ENCODE peak calls at places on chromosomes 6 and 20, in six cellular contexts. N is HEK293T, O is WTC11, B is HepG2, S is HCT116, D is K562. V is an unnamed sample.

GRCh38 chr20:21376631-21377030 is 20.7 kb downstream of the NKX2-4 start:
- DNase-seq in N (no peak), O (no peak), B (no peak), S (no peak), D (no peak), V (no peak)

GRCh38 chr6:24231578-24231977 is 105.6 kb downstream of the NRSN1 start:
- DNase-seq in N (no peak), O (no peak), B (no peak), S (no peak), D (no peak), V (no peak)

GRCh38 chr6:168518867-168519266 is 77.9 kb downstream of the SMOC2 start:
- DNase-seq in N (no peak), O (no peak), B (no peak), S (no peak), D (no peak), V (no peak)

GRCh38 chr6:116596815-116597214 is 19.5 kb upstream of the RSPH4A start:
- DNase-seq in N (peak; percentile 14), O (peak; percentile 19), B (peak; percentile 23), S (no peak), D (no peak), V (no peak)

GRCh38 chr20:57013741-57014140 is 252.7 kb downstream of the BMP7 start:
- DNase-seq in N (peak; percentile 70), O (peak; percentile 77), B (no peak), S (no peak), D (peak; percentile 43), V (peak; percentile 71)

GRCh38 chr6:161169060-161169459 is 104.8 kb downstream of the AGPAT4 start:
- DNase-seq in N (no peak), O (no peak), B (no peak), S (no peak), D (no peak), V (no peak)

GRCh38 chr6:130457605-130458004 is 91.8 kb downstream of the TMEM200A start:
- DNase-seq in N (no peak), O (no peak), B (no peak), S (no peak), D (no peak), V (no peak)

GRCh38 chr6:117918454-117918853 is 11.4 kb downstream of the SLC35F1 start:
- DNase-seq in N (no peak), O (no peak), B (no peak), S (no peak), D (no peak), V (no peak)

GRCh38 chr6:48136856-48137255 is 25.9 kb upstream of the PTCHD4 start:
- DNase-seq in N (no peak), O (no peak), B (no peak), S (no peak), D (no peak), V (no peak)

GRCh38 chr20:39910536-39910935 is 778.5 kb downstream of the MAFB start:
- DNase-seq in N (no peak), O (no peak), B (no peak), S (no peak), D (no peak), V (no peak)

GRCh38 chr6:32583527-32583898 is 6.1 kb downstream of the HLA-DRB1 start:
- DNase-seq in N (no peak), O (no peak), B (no peak), S (no peak), D (no peak), V (no peak)

GRCh38 chr6:163757506-163757905 is 343.0 kb downstream of the QKI start:
- DNase-seq in N (no peak), O (no peak), B (no peak), S (no peak), D (no peak), V (no peak)

GRCh38 chr20:63531686-63532448 is 5.3 kb downstream of the PTK6 start:
- DNase-seq in N (no peak), O (peak; percentile 12), B (no peak), S (no peak), D (no peak), V (peak; percentile 44)

GRCh38 chr6:169663468-169663867 is 38.4 kb downstream of the WDR27 start:
- DNase-seq in N (no peak), O (no peak), B (no peak), S (no peak), D (no peak), V (no peak)

GRCh38 chr6:33075208-33075567 is 602 bp upstream of the HLA-DPB1 start:
- DNase-seq in N (no peak), O (no peak), B (no peak), S (no peak), D (no peak), V (no peak)

GRCh38 chr6:16181429-16182359 is 52.8 kb downstream of the MYLIP start:
- DNase-seq in N (no peak), O (no peak), B (no peak), S (peak; percentile 6), D (no peak), V (no peak)

GRCh38 chr6:4180653-4181255 is 45.4 kb upstream of the ECI2 start:
- DNase-seq in N (peak; percentile 43), O (no peak), B (peak; percentile 36), S (peak; percentile 67), D (peak; percentile 62), V (no peak)

GRCh38 chr20:1332749-1333300 is 3.9 kb upstream of the SDCBP2 start:
- DNase-seq in N (no peak), O (no peak), B (no peak), S (no peak), D (no peak), V (no peak)

GRCh38 chr20:44006578-44006977 is 91.9 kb downstream of the TOX2 start:
- DNase-seq in N (no peak), O (no peak), B (no peak), S (no peak), D (peak; percentile 37), V (no peak)

GRCh38 chr20:10219452-10219791 is 792 bp downstream of the SNAP25 start:
- DNase-seq in N (peak; percentile 82), O (peak; percentile 83), B (no peak), S (no peak), D (peak; percentile 71), V (no peak)

GRCh38 chr20:43963233-43963632 is 48.6 kb downstream of the TOX2 start:
- DNase-seq in N (no peak), O (no peak), B (peak; percentile 26), S (no peak), D (no peak), V (no peak)

GRCh38 chr20:38873050-38873581 is 53.1 kb upstream of the FAM83D start:
- DNase-seq in N (no peak), O (no peak), B (no peak), S (no peak), D (no peak), V (no peak)

GRCh38 chr20:63208346-63208924 is 7.5 kb downstream of the YTHDF1 start:
- DNase-seq in N (no peak), O (no peak), B (no peak), S (no peak), D (no peak), V (no peak)

GRCh38 chr6:42086046-42086664 is 35.8 kb downstream of the TAF8 start:
- DNase-seq in N (peak; percentile 45), O (peak; percentile 38), B (no peak), S (no peak), D (peak; percentile 68), V (no peak)

GRCh38 chr6:132188865-132189264 is 212.4 kb downstream of the MOXD1 start:
- DNase-seq in N (no peak), O (no peak), B (no peak), S (peak; percentile 6), D (no peak), V (no peak)

GRCh38 chr20:61441537-61441936 is 189.5 kb downstream of the CDH4 start:
- DNase-seq in N (no peak), O (no peak), B (no peak), S (no peak), D (no peak), V (no peak)

GRCh38 chr6:67735623-67736022 is 899.5 kb upstream of the ADGRB3 start:
- DNase-seq in N (no peak), O (no peak), B (no peak), S (no peak), D (no peak), V (no peak)

GRCh38 chr20:56460459-56460858 is 8.0 kb upstream of the RTF2 start:
- DNase-seq in N (no peak), O (no peak), B (no peak), S (no peak), D (no peak), V (no peak)

GRCh38 chr6:3211681-3212080 is 15.8 kb downstream of the TUBB2B start:
- DNase-seq in N (no peak), O (no peak), B (no peak), S (no peak), D (no peak), V (no peak)

DNA sequence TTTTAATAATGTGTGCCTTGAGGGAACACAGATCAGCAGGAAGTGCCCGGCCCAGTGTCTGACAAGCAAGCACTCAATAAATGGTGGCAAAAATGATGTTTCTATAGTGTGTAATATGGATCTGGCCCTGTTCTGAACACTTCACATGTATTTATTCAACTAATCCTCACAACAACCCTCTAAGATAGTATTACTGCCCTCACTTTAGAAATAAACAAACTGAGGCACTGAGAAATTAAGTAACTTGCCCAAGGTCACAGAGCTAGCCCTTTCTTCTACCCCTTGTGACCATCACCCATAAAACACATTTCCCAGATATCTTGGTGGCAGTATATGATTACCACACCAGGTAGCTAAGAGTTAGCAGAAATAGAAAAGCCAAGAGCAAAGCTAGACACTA is 12.8 kb upstream of the MTFR2 start:
- DNase-seq in N (no peak), O (no peak), B (no peak), S (no peak), D (no peak), V (no peak)
- TF ChIP-seq SP1 in N (no peak), O (no peak), B (no peak), S (no peak), D (no peak), V (no peak)

GRCh38 chr6:53109612-53110011 is 39.0 kb downstream of the GCM1 start:
- DNase-seq in N (no peak), O (no peak), B (no peak), S (no peak), D (no peak), V (no peak)
- TF ChIP-seq SP1 in N (no peak), O (no peak), B (no peak), S (no peak), D (no peak), V (no peak)

GRCh38 chr6:143064996-143065683 is 4.5 kb downstream of the AIG1 start:
- DNase-seq in N (no peak), O (no peak), B (peak; percentile 96), S (no peak), D (no peak), V (no peak)
- TF ChIP-seq SP1 in N (no peak), O (no peak), B (no peak), S (no peak), D (no peak), V (no peak)

DNA sequence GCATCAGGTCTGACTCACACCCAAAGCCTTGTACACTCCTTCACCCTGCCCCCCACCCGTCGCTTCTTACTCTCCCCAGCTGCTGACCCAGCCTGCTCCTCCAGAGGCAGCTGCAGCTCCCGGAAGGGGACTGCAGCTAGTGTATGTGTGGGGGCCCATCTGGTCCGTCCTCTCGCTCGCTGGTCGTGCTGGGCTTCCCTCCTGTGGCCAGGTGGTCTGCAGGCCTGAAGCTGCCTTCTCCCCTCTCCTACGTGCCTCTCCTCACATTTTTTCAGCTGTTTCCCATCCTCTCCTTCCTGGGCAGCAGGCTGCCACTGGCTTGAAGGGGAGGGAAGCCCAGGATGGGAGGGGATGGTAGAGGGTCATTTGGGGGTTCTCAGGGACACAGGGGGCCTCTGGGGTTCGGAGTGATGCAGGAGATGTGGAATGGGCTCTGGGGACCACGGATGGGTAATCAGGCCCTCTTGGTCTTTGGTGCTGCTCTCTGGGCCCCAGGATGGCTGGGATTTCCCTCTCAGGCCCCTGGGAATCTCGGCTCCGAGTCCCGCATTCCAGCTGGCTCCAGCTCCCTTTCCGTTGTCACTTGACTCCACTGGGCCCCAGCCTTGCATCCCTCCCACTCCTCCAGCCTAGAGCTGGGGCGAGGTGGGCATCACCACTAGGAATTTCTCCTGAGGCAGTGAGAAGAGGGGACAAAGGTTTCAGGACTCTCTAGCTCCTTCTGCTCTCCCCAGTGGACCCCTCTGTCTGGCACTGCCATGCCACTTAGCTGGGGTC is 2.1 kb upstream of the DDR1 start:
- DNase-seq in N (no peak), O (peak; percentile 61), B (no peak), S (no peak), D (no peak), V (no peak)
- TF ChIP-seq SP1 in N (no peak), O (no peak), B (no peak), S (no peak), D (no peak), V (no peak)

V was measured in H1.